ENCODE peak calls at places on chromosomes 6 and 20, in seven cellular contexts. H is stomach; L is transverse colon; E is dorsolateral prefrontal cortex; R is foreskin keratinocyte; X is RWPE1; W is effector memory CD4-positive, alpha-beta T cell. Z is an unnamed sample.
A peak's percentile ranks its signal among the peaks of the same experiment; 100 is the strongest.

GRCh38 chr6:109183109-109183508 is 87.8 kb downstream of the CEP57L1 start:
- DNase-seq in H (no peak), L (no peak), E (no peak), R (no peak), X (peak; percentile 15), W (no peak), Z (no peak)

GRCh38 chr20:58038123-58038654 is 190.3 kb downstream of the ANKRD60 start:
- DNase-seq in H (no peak), L (no peak), E (no peak), R (no peak), X (no peak), W (no peak), Z (no peak)

GRCh38 chr6:56693246-56693607 is 50.5 kb upstream of the DST start:
- DNase-seq in H (peak; percentile 74), L (peak; percentile 88), E (peak; percentile 77), R (no peak), X (no peak), W (no peak), Z (peak; percentile 91)

GRCh38 chr20:14214046-14214445 is 123.4 kb downstream of the FLRT3 start:
- DNase-seq in H (no peak), L (no peak), E (no peak), R (no peak), X (no peak), W (no peak), Z (no peak)

GRCh38 chr6:94177429-94177828 is 758.1 kb upstream of the EPHA7 start:
- DNase-seq in H (no peak), L (no peak), E (no peak), R (no peak), X (no peak), W (no peak), Z (peak; percentile 2)

GRCh38 chr6:90715093-90715655 is 128.3 kb upstream of the MAP3K7 start:
- DNase-seq in H (no peak), L (no peak), E (no peak), R (peak; percentile 76), X (no peak), W (no peak), Z (no peak)

GRCh38 chr20:10673176-10673830 is 496 bp downstream of the JAG1 start:
- DNase-seq in H (peak; percentile 42), L (peak; percentile 32), E (no peak), R (no peak), X (no peak), W (no peak), Z (peak; percentile 66)

GRCh38 chr6:143408151-143408786 is 42.2 kb downstream of the ADAT2 start:
- DNase-seq in H (no peak), L (no peak), E (no peak), R (peak; percentile 71), X (no peak), W (no peak), Z (no peak)

GRCh38 chr6:158011980-158012566 is 30.4 kb downstream of the SYNJ2 start:
- DNase-seq in H (no peak), L (no peak), E (no peak), R (no peak), X (no peak), W (no peak), Z (no peak)

GRCh38 chr6:139144490-139145085 is 9.7 kb downstream of the HECA start:
- DNase-seq in H (no peak), L (no peak), E (no peak), R (no peak), X (no peak), W (no peak), Z (no peak)

GRCh38 chr20:44326391-44327159 is 10.3 kb upstream of the R3HDML start:
- DNase-seq in H (no peak), L (no peak), E (no peak), R (no peak), X (no peak), W (no peak), Z (no peak)

GRCh38 chr6:135423649-135424128 is 73.9 kb downstream of the AHI1 start:
- DNase-seq in H (no peak), L (no peak), E (no peak), R (peak; percentile 37), X (peak; percentile 36), W (no peak), Z (peak; percentile 64)

GRCh38 chr6:116073765-116074450 is 13.2 kb upstream of the FRK start:
- DNase-seq in H (no peak), L (no peak), E (no peak), R (peak; percentile 70), X (peak; percentile 64), W (no peak), Z (no peak)

GRCh38 chr6:37201726-37202125 is 31.8 kb downstream of the PIM1 start:
- DNase-seq in H (no peak), L (no peak), E (no peak), R (no peak), X (no peak), W (no peak), Z (no peak)

GRCh38 chr20:23937303-23938117 is 51.1 kb downstream of the GGTLC1 start:
- DNase-seq in H (peak; percentile 54), L (peak; percentile 30), E (peak; percentile 42), R (peak; percentile 15), X (peak; percentile 52), W (peak; percentile 45), Z (peak; percentile 65)

GRCh38 chr6:151387175-151387574 is 4.2 kb downstream of the ZBTB2 start:
- DNase-seq in H (no peak), L (no peak), E (no peak), R (no peak), X (no peak), W (no peak), Z (no peak)

GRCh38 chr6:151384151-151384550 is 7.2 kb downstream of the ZBTB2 start:
- DNase-seq in H (no peak), L (no peak), E (no peak), R (no peak), X (no peak), W (no peak), Z (no peak)

GRCh38 chr6:151387581-151387980 is 3.8 kb downstream of the ZBTB2 start:
- DNase-seq in H (no peak), L (no peak), E (no peak), R (peak; percentile 30), X (no peak), W (no peak), Z (peak; percentile 43)

GRCh38 chr6:151381722-151382121 is 9.6 kb downstream of the ZBTB2 start:
- DNase-seq in H (no peak), L (no peak), E (no peak), R (no peak), X (no peak), W (no peak), Z (no peak)

GRCh38 chr6:151385177-151385576 is 6.2 kb downstream of the ZBTB2 start:
- DNase-seq in H (no peak), L (no peak), E (no peak), R (no peak), X (no peak), W (no peak), Z (no peak)
- H3K27ac ChIP-seq in H (no peak overlapping the region), L (no peak overlapping the region), E (no peak overlapping the region), R (no peak overlapping the region), X (no peak overlapping the region), W (no peak overlapping the region), Z (no peak overlapping the region)

DNA sequence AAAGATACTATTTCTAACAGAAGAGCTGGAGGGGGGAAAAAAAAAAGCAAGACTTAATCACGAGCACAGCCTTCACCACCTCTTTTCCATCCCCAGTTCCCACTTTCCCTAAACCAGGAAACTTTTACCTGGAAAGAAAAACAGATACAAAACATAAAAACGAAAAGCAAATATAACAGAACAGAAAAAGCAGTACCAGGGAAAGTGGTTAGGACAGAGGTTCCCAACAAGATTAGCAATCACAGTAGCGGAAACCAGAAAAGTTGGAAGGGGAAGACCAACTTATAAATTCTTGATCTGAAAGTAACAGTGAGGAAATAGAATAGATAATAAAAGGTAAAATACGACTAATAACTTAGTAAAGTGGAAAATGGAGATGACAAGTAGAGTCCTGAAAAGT is 1.2 kb downstream of the DDX39B start:
- DNase-seq in H (no peak), L (no peak), E (no peak), R (no peak), X (no peak), W (no peak), Z (no peak)
- H3K27ac ChIP-seq in H (peak overlapping the region; percentile 99), L (peak overlapping the region; percentile 93), E (peak overlapping the region; percentile 97), R (peak overlapping the region; percentile 97), X (peak overlapping the region; percentile 93), W (peak overlapping the region; percentile 93), Z (peak overlapping the region; percentile 98)

GRCh38 chr6:24861934-24862333 is 63.2 kb upstream of the ARMH2 start:
- DNase-seq in H (no peak), L (no peak), E (no peak), R (no peak), X (no peak), W (no peak), Z (no peak)
- H3K27ac ChIP-seq in H (no peak overlapping the region), L (no peak overlapping the region), E (no peak overlapping the region), R (no peak overlapping the region), X (no peak overlapping the region), W (peak overlapping the region; percentile 53), Z (no peak overlapping the region)

DNA sequence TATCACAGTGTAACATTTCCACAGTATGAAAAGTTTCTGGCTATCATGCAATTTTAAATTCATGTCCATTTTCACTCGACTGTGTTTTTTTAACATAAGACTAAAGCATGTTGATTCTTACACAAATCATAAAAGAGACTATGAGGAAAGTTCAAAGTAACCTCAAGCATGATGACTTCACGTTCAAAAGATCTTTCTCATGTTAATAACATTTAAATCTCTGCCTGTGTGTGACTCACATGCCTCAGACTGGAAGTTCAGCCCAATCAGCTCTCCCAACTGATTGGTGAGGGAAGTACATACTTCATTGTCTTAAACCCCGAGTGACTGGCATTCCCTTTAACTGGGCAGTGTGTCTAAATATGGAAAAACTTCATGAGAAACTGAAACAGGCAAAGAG is 37.4 kb downstream of the ATXN1 start:
- DNase-seq in H (no peak), L (no peak), E (no peak), R (peak; percentile 95), X (peak; percentile 79), W (no peak), Z (peak; percentile 91)
- H3K27ac ChIP-seq in H (peak overlapping the region; percentile 79), L (peak overlapping the region; percentile 64), E (no peak overlapping the region), R (peak overlapping the region; percentile 85), X (no peak overlapping the region), W (no peak overlapping the region), Z (peak overlapping the region; percentile 18)

GRCh38 chr6:43006251-43006650 is 7.5 kb downstream of the MEA1 start:
- DNase-seq in H (no peak), L (no peak), E (no peak), R (no peak), X (no peak), W (no peak), Z (no peak)

GRCh38 chr6:43005844-43006243 is 7.9 kb downstream of the MEA1 start:
- DNase-seq in H (no peak), L (no peak), E (no peak), R (peak; percentile 51), X (no peak), W (no peak), Z (no peak)

GRCh38 chr6:43011207-43011606 is 2.5 kb downstream of the MEA1 start:
- DNase-seq in H (no peak), L (no peak), E (no peak), R (no peak), X (no peak), W (no peak), Z (no peak)

GRCh38 chr6:43009124-43009523 is 4.6 kb downstream of the MEA1 start:
- DNase-seq in H (peak; percentile 34), L (no peak), E (no peak), R (no peak), X (no peak), W (no peak), Z (peak; percentile 59)

DNA sequence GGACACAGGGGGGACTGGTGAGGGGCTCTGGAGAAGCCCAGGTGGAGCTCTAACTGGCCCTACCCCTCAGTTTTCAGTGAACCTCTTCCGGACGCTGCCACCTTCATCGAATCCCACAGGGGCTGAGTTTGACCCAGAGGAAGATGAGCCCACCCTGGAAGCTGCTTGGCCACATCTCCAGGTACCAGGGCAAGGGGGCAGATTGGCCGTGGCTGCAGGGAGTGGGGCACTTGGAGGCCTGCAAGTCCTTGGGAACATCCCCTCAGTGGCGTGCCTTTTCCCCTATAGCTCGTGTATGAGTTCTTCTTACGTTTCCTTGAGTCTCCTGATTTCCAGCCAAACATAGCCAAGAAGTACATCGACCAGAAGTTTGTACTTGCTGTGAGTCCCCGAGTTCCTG is 6.6 kb downstream of the MEA1 start:
- DNase-seq in H (no peak), L (no peak), E (no peak), R (no peak), X (no peak), W (no peak), Z (no peak)
- H3K27ac ChIP-seq in H (no peak overlapping the region), L (no peak overlapping the region), E (no peak overlapping the region), R (no peak overlapping the region), X (no peak overlapping the region), W (no peak overlapping the region), Z (no peak overlapping the region)